ENCODE peak calls at places on chromosomes 4 and X, in ten cellular contexts. One of them, this sample, is unnamed.

GRCh38 chrX:44017726-44018125 is 44.5 kb upstream of the NDP start:
- DNase-seq in activated T-cell treated with anti-CD3 and anti-CD28 coated beads for 48 hours: no peak
- DNase-seq in neural crest cell: no peak
- DNase-seq in RCC 7860: no peak
- DNase-seq in IMR-90: no peak
- DNase-seq in tibial nerve: no peak
- DNase-seq in stimulated activated CD4-positive, alpha-beta T cell treated with anti-CD3 and anti-CD28 coated beads, TNF-alpha, amount 100 ng/mL, for 4 hours: no peak
- DNase-seq in T follicular helper cell: no peak
- DNase-seq in heart right ventricle: no peak
- DNase-seq in endothelial cell: no peak
- DNase-seq in this sample: no peak

GRCh38 chr4:155304375-155304774 is 72.4 kb downstream of the MAP9 start:
- DNase-seq in RCC 7860: no peak
- DNase-seq in endothelial cell: no peak
- DNase-seq in IMR-90: no peak
- DNase-seq in T follicular helper cell: no peak
- DNase-seq in tibial nerve: peak; percentile 4
- DNase-seq in stimulated activated CD4-positive, alpha-beta T cell treated with anti-CD3 and anti-CD28 coated beads, TNF-alpha, amount 100 ng/mL, for 4 hours: no peak
- DNase-seq in neural crest cell: no peak
- DNase-seq in activated T-cell treated with anti-CD3 and anti-CD28 coated beads for 48 hours: no peak
- DNase-seq in heart right ventricle: no peak
- DNase-seq in this sample: no peak

GRCh38 chr4:88818650-88819470 is 121.2 kb upstream of the NAP1L5 start:
- DNase-seq in activated T-cell treated with anti-CD3 and anti-CD28 coated beads for 48 hours: no peak
- DNase-seq in T follicular helper cell: peak; percentile 31
- DNase-seq in stimulated activated CD4-positive, alpha-beta T cell treated with anti-CD3 and anti-CD28 coated beads, TNF-alpha, amount 100 ng/mL, for 4 hours: peak; percentile 18
- DNase-seq in neural crest cell: no peak
- DNase-seq in endothelial cell: peak; percentile 46
- DNase-seq in RCC 7860: peak; percentile 24
- DNase-seq in heart right ventricle: no peak
- DNase-seq in tibial nerve: peak; percentile 46
- DNase-seq in IMR-90: peak; percentile 59
- DNase-seq in this sample: peak; percentile 60

GRCh38 chr4:97646997-97647396 is 496.3 kb downstream of the STPG2 start:
- DNase-seq in stimulated activated CD4-positive, alpha-beta T cell treated with anti-CD3 and anti-CD28 coated beads, TNF-alpha, amount 100 ng/mL, for 4 hours: no peak
- DNase-seq in IMR-90: no peak
- DNase-seq in heart right ventricle: peak; percentile 24
- DNase-seq in tibial nerve: no peak
- DNase-seq in RCC 7860: no peak
- DNase-seq in T follicular helper cell: no peak
- DNase-seq in neural crest cell: no peak
- DNase-seq in activated T-cell treated with anti-CD3 and anti-CD28 coated beads for 48 hours: no peak
- DNase-seq in endothelial cell: no peak
- DNase-seq in this sample: no peak

GRCh38 chr4:24514808-24515207 is 69.5 kb downstream of the DHX15 start:
- DNase-seq in endothelial cell: no peak
- DNase-seq in activated T-cell treated with anti-CD3 and anti-CD28 coated beads for 48 hours: no peak
- DNase-seq in stimulated activated CD4-positive, alpha-beta T cell treated with anti-CD3 and anti-CD28 coated beads, TNF-alpha, amount 100 ng/mL, for 4 hours: no peak
- DNase-seq in IMR-90: no peak
- DNase-seq in heart right ventricle: no peak
- DNase-seq in T follicular helper cell: no peak
- DNase-seq in tibial nerve: no peak
- DNase-seq in neural crest cell: no peak
- DNase-seq in RCC 7860: no peak
- DNase-seq in this sample: no peak

GRCh38 chrX:44228621-44229020 is 114.9 kb downstream of the EFHC2 start:
- DNase-seq in heart right ventricle: no peak
- DNase-seq in activated T-cell treated with anti-CD3 and anti-CD28 coated beads for 48 hours: no peak
- DNase-seq in RCC 7860: no peak
- DNase-seq in endothelial cell: no peak
- DNase-seq in IMR-90: no peak
- DNase-seq in T follicular helper cell: no peak
- DNase-seq in tibial nerve: no peak
- DNase-seq in neural crest cell: no peak
- DNase-seq in stimulated activated CD4-positive, alpha-beta T cell treated with anti-CD3 and anti-CD28 coated beads, TNF-alpha, amount 100 ng/mL, for 4 hours: no peak
- DNase-seq in this sample: no peak

GRCh38 chr4:123452585-123452984 is 56.0 kb downstream of the SPRY1 start:
- DNase-seq in IMR-90: peak; percentile 98
- DNase-seq in activated T-cell treated with anti-CD3 and anti-CD28 coated beads for 48 hours: no peak
- DNase-seq in stimulated activated CD4-positive, alpha-beta T cell treated with anti-CD3 and anti-CD28 coated beads, TNF-alpha, amount 100 ng/mL, for 4 hours: no peak
- DNase-seq in neural crest cell: no peak
- DNase-seq in tibial nerve: peak; percentile 83
- DNase-seq in endothelial cell: no peak
- DNase-seq in RCC 7860: peak; percentile 17
- DNase-seq in T follicular helper cell: no peak
- DNase-seq in heart right ventricle: no peak
- DNase-seq in this sample: peak; percentile 48

GRCh38 chr4:38382492-38382891 is 281.5 kb upstream of the KLF3 start:
- DNase-seq in T follicular helper cell: no peak
- DNase-seq in IMR-90: no peak
- DNase-seq in tibial nerve: no peak
- DNase-seq in RCC 7860: no peak
- DNase-seq in stimulated activated CD4-positive, alpha-beta T cell treated with anti-CD3 and anti-CD28 coated beads, TNF-alpha, amount 100 ng/mL, for 4 hours: no peak
- DNase-seq in activated T-cell treated with anti-CD3 and anti-CD28 coated beads for 48 hours: no peak
- DNase-seq in neural crest cell: no peak
- DNase-seq in heart right ventricle: no peak
- DNase-seq in endothelial cell: no peak
- DNase-seq in this sample: no peak

GRCh38 chrX:57771689-57772088 is 91.6 kb upstream of the NLRP2B start:
- DNase-seq in heart right ventricle: no peak
- DNase-seq in RCC 7860: no peak
- DNase-seq in activated T-cell treated with anti-CD3 and anti-CD28 coated beads for 48 hours: no peak
- DNase-seq in stimulated activated CD4-positive, alpha-beta T cell treated with anti-CD3 and anti-CD28 coated beads, TNF-alpha, amount 100 ng/mL, for 4 hours: no peak
- DNase-seq in IMR-90: no peak
- DNase-seq in neural crest cell: no peak
- DNase-seq in tibial nerve: no peak
- DNase-seq in endothelial cell: no peak
- DNase-seq in T follicular helper cell: no peak
- DNase-seq in this sample: no peak

GRCh38 chrX:55695227-55696018 is 22.1 kb upstream of the RRAGB start:
- DNase-seq in heart right ventricle: no peak
- DNase-seq in endothelial cell: no peak
- DNase-seq in neural crest cell: no peak
- DNase-seq in tibial nerve: no peak
- DNase-seq in activated T-cell treated with anti-CD3 and anti-CD28 coated beads for 48 hours: no peak
- DNase-seq in stimulated activated CD4-positive, alpha-beta T cell treated with anti-CD3 and anti-CD28 coated beads, TNF-alpha, amount 100 ng/mL, for 4 hours: no peak
- DNase-seq in T follicular helper cell: peak; percentile 25
- DNase-seq in IMR-90: no peak
- DNase-seq in RCC 7860: no peak
- DNase-seq in this sample: no peak

GRCh38 chr4:157204634-157205244 is 15.8 kb upstream of the GRIA2 start:
- DNase-seq in neural crest cell: peak; percentile 29
- DNase-seq in RCC 7860: no peak
- DNase-seq in heart right ventricle: peak; percentile 24
- DNase-seq in IMR-90: peak; percentile 1
- DNase-seq in T follicular helper cell: no peak
- DNase-seq in activated T-cell treated with anti-CD3 and anti-CD28 coated beads for 48 hours: peak; percentile 6
- DNase-seq in tibial nerve: no peak
- DNase-seq in endothelial cell: peak; percentile 55
- DNase-seq in stimulated activated CD4-positive, alpha-beta T cell treated with anti-CD3 and anti-CD28 coated beads, TNF-alpha, amount 100 ng/mL, for 4 hours: no peak
- DNase-seq in this sample: no peak

GRCh38 chr4:181944527-181944926 is 298.7 kb upstream of the TENM3 start:
- DNase-seq in RCC 7860: no peak
- DNase-seq in heart right ventricle: no peak
- DNase-seq in neural crest cell: no peak
- DNase-seq in T follicular helper cell: no peak
- DNase-seq in activated T-cell treated with anti-CD3 and anti-CD28 coated beads for 48 hours: no peak
- DNase-seq in IMR-90: no peak
- DNase-seq in tibial nerve: no peak
- DNase-seq in endothelial cell: no peak
- DNase-seq in stimulated activated CD4-positive, alpha-beta T cell treated with anti-CD3 and anti-CD28 coated beads, TNF-alpha, amount 100 ng/mL, for 4 hours: no peak
- DNase-seq in this sample: no peak

GRCh38 chr4:5383191-5383980 is 325.0 kb downstream of the EVC2 start:
- DNase-seq in tibial nerve: no peak
- DNase-seq in T follicular helper cell: no peak
- DNase-seq in endothelial cell: no peak
- DNase-seq in IMR-90: peak; percentile 74
- DNase-seq in stimulated activated CD4-positive, alpha-beta T cell treated with anti-CD3 and anti-CD28 coated beads, TNF-alpha, amount 100 ng/mL, for 4 hours: no peak
- DNase-seq in RCC 7860: no peak
- DNase-seq in neural crest cell: no peak
- DNase-seq in activated T-cell treated with anti-CD3 and anti-CD28 coated beads for 48 hours: no peak
- DNase-seq in heart right ventricle: no peak
- DNase-seq in this sample: no peak

GRCh38 chrX:22534643-22535042 is 261.9 kb downstream of the CBLL2 start:
- DNase-seq in RCC 7860: peak; percentile 51
- DNase-seq in activated T-cell treated with anti-CD3 and anti-CD28 coated beads for 48 hours: no peak
- DNase-seq in neural crest cell: no peak
- DNase-seq in heart right ventricle: peak; percentile 6
- DNase-seq in tibial nerve: no peak
- DNase-seq in stimulated activated CD4-positive, alpha-beta T cell treated with anti-CD3 and anti-CD28 coated beads, TNF-alpha, amount 100 ng/mL, for 4 hours: no peak
- DNase-seq in T follicular helper cell: no peak
- DNase-seq in IMR-90: peak; percentile 85
- DNase-seq in endothelial cell: no peak
- DNase-seq in this sample: no peak

GRCh38 chr4:134327274-134328122 is 125.9 kb upstream of the PABPC4L start:
- DNase-seq in heart right ventricle: no peak
- DNase-seq in neural crest cell: no peak
- DNase-seq in endothelial cell: no peak
- DNase-seq in stimulated activated CD4-positive, alpha-beta T cell treated with anti-CD3 and anti-CD28 coated beads, TNF-alpha, amount 100 ng/mL, for 4 hours: no peak
- DNase-seq in T follicular helper cell: no peak
- DNase-seq in tibial nerve: no peak
- DNase-seq in activated T-cell treated with anti-CD3 and anti-CD28 coated beads for 48 hours: no peak
- DNase-seq in RCC 7860: no peak
- DNase-seq in IMR-90: no peak
- DNase-seq in this sample: no peak

GRCh38 chrX:119235872-119236598 is at the start of gene PGRMC1:
- DNase-seq in endothelial cell: peak; percentile 73
- DNase-seq in T follicular helper cell: peak; percentile 72
- DNase-seq in IMR-90: peak; percentile 64
- DNase-seq in neural crest cell: peak; percentile 61
- DNase-seq in activated T-cell treated with anti-CD3 and anti-CD28 coated beads for 48 hours: peak; percentile 67
- DNase-seq in stimulated activated CD4-positive, alpha-beta T cell treated with anti-CD3 and anti-CD28 coated beads, TNF-alpha, amount 100 ng/mL, for 4 hours: peak; percentile 64
- DNase-seq in heart right ventricle: peak; percentile 84
- DNase-seq in tibial nerve: peak; percentile 72
- DNase-seq in RCC 7860: peak; percentile 58
- DNase-seq in this sample: peak; percentile 78

GRCh38 chrX:55008571-55009358 is 8.6 kb downstream of the APEX2 start:
- DNase-seq in neural crest cell: no peak
- DNase-seq in endothelial cell: no peak
- DNase-seq in tibial nerve: no peak
- DNase-seq in T follicular helper cell: no peak
- DNase-seq in activated T-cell treated with anti-CD3 and anti-CD28 coated beads for 48 hours: no peak
- DNase-seq in RCC 7860: no peak
- DNase-seq in heart right ventricle: no peak
- DNase-seq in stimulated activated CD4-positive, alpha-beta T cell treated with anti-CD3 and anti-CD28 coated beads, TNF-alpha, amount 100 ng/mL, for 4 hours: no peak
- DNase-seq in IMR-90: peak; percentile 4
- DNase-seq in this sample: no peak

GRCh38 chr4:158170691-158171455 is 2.0 kb downstream of the GASK1B start:
- DNase-seq in T follicular helper cell: no peak
- DNase-seq in heart right ventricle: peak; percentile 87
- DNase-seq in neural crest cell: no peak
- DNase-seq in RCC 7860: no peak
- DNase-seq in stimulated activated CD4-positive, alpha-beta T cell treated with anti-CD3 and anti-CD28 coated beads, TNF-alpha, amount 100 ng/mL, for 4 hours: no peak
- DNase-seq in IMR-90: peak; percentile 23
- DNase-seq in endothelial cell: no peak
- DNase-seq in activated T-cell treated with anti-CD3 and anti-CD28 coated beads for 48 hours: peak; percentile 25
- DNase-seq in tibial nerve: peak; percentile 66
- DNase-seq in this sample: peak; percentile 85

GRCh38 chr4:124322234-124322831 is 390.2 kb downstream of the ANKRD50 start:
- DNase-seq in tibial nerve: no peak
- DNase-seq in activated T-cell treated with anti-CD3 and anti-CD28 coated beads for 48 hours: no peak
- DNase-seq in endothelial cell: no peak
- DNase-seq in heart right ventricle: no peak
- DNase-seq in T follicular helper cell: no peak
- DNase-seq in RCC 7860: no peak
- DNase-seq in IMR-90: peak; percentile 49
- DNase-seq in neural crest cell: no peak
- DNase-seq in stimulated activated CD4-positive, alpha-beta T cell treated with anti-CD3 and anti-CD28 coated beads, TNF-alpha, amount 100 ng/mL, for 4 hours: no peak
- DNase-seq in this sample: peak; percentile 11

GRCh38 chr4:179843370-179843769 is 2399.8 kb upstream of the TENM3 start:
- DNase-seq in RCC 7860: peak; percentile 34
- DNase-seq in endothelial cell: no peak
- DNase-seq in stimulated activated CD4-positive, alpha-beta T cell treated with anti-CD3 and anti-CD28 coated beads, TNF-alpha, amount 100 ng/mL, for 4 hours: no peak
- DNase-seq in tibial nerve: no peak
- DNase-seq in heart right ventricle: no peak
- DNase-seq in T follicular helper cell: no peak
- DNase-seq in IMR-90: no peak
- DNase-seq in neural crest cell: no peak
- DNase-seq in activated T-cell treated with anti-CD3 and anti-CD28 coated beads for 48 hours: no peak
- DNase-seq in this sample: peak; percentile 24

GRCh38 chr4:106287353-106287969 is 28.5 kb downstream of the TBCK start:
- DNase-seq in activated T-cell treated with anti-CD3 and anti-CD28 coated beads for 48 hours: no peak
- DNase-seq in heart right ventricle: no peak
- DNase-seq in endothelial cell: peak; percentile 35
- DNase-seq in tibial nerve: peak; percentile 10
- DNase-seq in IMR-90: peak; percentile 95
- DNase-seq in T follicular helper cell: no peak
- DNase-seq in RCC 7860: peak; percentile 77
- DNase-seq in stimulated activated CD4-positive, alpha-beta T cell treated with anti-CD3 and anti-CD28 coated beads, TNF-alpha, amount 100 ng/mL, for 4 hours: no peak
- DNase-seq in neural crest cell: no peak
- DNase-seq in this sample: peak; percentile 92

GRCh38 chrX:147738260-147738659 is 173.5 kb upstream of the FMR1 start:
- DNase-seq in RCC 7860: no peak
- DNase-seq in heart right ventricle: no peak
- DNase-seq in stimulated activated CD4-positive, alpha-beta T cell treated with anti-CD3 and anti-CD28 coated beads, TNF-alpha, amount 100 ng/mL, for 4 hours: no peak
- DNase-seq in neural crest cell: no peak
- DNase-seq in tibial nerve: no peak
- DNase-seq in endothelial cell: no peak
- DNase-seq in T follicular helper cell: no peak
- DNase-seq in IMR-90: no peak
- DNase-seq in activated T-cell treated with anti-CD3 and anti-CD28 coated beads for 48 hours: peak; percentile 0
- DNase-seq in this sample: no peak

GRCh38 chr4:1578301-1578781 is 105.8 kb downstream of the FAM53A start:
- DNase-seq in neural crest cell: no peak
- DNase-seq in stimulated activated CD4-positive, alpha-beta T cell treated with anti-CD3 and anti-CD28 coated beads, TNF-alpha, amount 100 ng/mL, for 4 hours: no peak
- DNase-seq in activated T-cell treated with anti-CD3 and anti-CD28 coated beads for 48 hours: no peak
- DNase-seq in RCC 7860: no peak
- DNase-seq in endothelial cell: no peak
- DNase-seq in T follicular helper cell: no peak
- DNase-seq in tibial nerve: no peak
- DNase-seq in heart right ventricle: peak; percentile 19
- DNase-seq in IMR-90: no peak
- DNase-seq in this sample: no peak

GRCh38 chr4:2662598-2662997 is 93.5 kb downstream of the TNIP2 start:
- DNase-seq in IMR-90: peak; percentile 93
- DNase-seq in stimulated activated CD4-positive, alpha-beta T cell treated with anti-CD3 and anti-CD28 coated beads, TNF-alpha, amount 100 ng/mL, for 4 hours: no peak
- DNase-seq in endothelial cell: no peak
- DNase-seq in heart right ventricle: no peak
- DNase-seq in neural crest cell: no peak
- DNase-seq in RCC 7860: peak; percentile 57
- DNase-seq in activated T-cell treated with anti-CD3 and anti-CD28 coated beads for 48 hours: no peak
- DNase-seq in tibial nerve: no peak
- DNase-seq in T follicular helper cell: no peak
- DNase-seq in this sample: no peak

GRCh38 chr4:142615324-142615665 is 230.8 kb downstream of the INPP4B start:
- DNase-seq in tibial nerve: no peak
- DNase-seq in activated T-cell treated with anti-CD3 and anti-CD28 coated beads for 48 hours: no peak
- DNase-seq in IMR-90: peak; percentile 71
- DNase-seq in endothelial cell: no peak
- DNase-seq in stimulated activated CD4-positive, alpha-beta T cell treated with anti-CD3 and anti-CD28 coated beads, TNF-alpha, amount 100 ng/mL, for 4 hours: no peak
- DNase-seq in T follicular helper cell: no peak
- DNase-seq in neural crest cell: no peak
- DNase-seq in RCC 7860: peak; percentile 71
- DNase-seq in heart right ventricle: no peak
- DNase-seq in this sample: peak; percentile 65

GRCh38 chrX:42855262-42855661 is 77.3 kb upstream of the PPP1R2C start:
- DNase-seq in T follicular helper cell: no peak
- DNase-seq in endothelial cell: no peak
- DNase-seq in tibial nerve: no peak
- DNase-seq in heart right ventricle: no peak
- DNase-seq in neural crest cell: no peak
- DNase-seq in stimulated activated CD4-positive, alpha-beta T cell treated with anti-CD3 and anti-CD28 coated beads, TNF-alpha, amount 100 ng/mL, for 4 hours: no peak
- DNase-seq in activated T-cell treated with anti-CD3 and anti-CD28 coated beads for 48 hours: no peak
- DNase-seq in RCC 7860: no peak
- DNase-seq in IMR-90: no peak
- DNase-seq in this sample: no peak

GRCh38 chr4:11503166-11503565 is 74.5 kb upstream of the HS3ST1 start:
- DNase-seq in neural crest cell: peak; percentile 1
- DNase-seq in stimulated activated CD4-positive, alpha-beta T cell treated with anti-CD3 and anti-CD28 coated beads, TNF-alpha, amount 100 ng/mL, for 4 hours: no peak
- DNase-seq in T follicular helper cell: no peak
- DNase-seq in heart right ventricle: peak; percentile 56
- DNase-seq in RCC 7860: peak; percentile 16
- DNase-seq in tibial nerve: no peak
- DNase-seq in IMR-90: no peak
- DNase-seq in endothelial cell: no peak
- DNase-seq in activated T-cell treated with anti-CD3 and anti-CD28 coated beads for 48 hours: no peak
- DNase-seq in this sample: no peak

GRCh38 chr4:79467246-79467932 is 59.4 kb upstream of the GK2 start:
- DNase-seq in heart right ventricle: no peak
- DNase-seq in IMR-90: no peak
- DNase-seq in stimulated activated CD4-positive, alpha-beta T cell treated with anti-CD3 and anti-CD28 coated beads, TNF-alpha, amount 100 ng/mL, for 4 hours: no peak
- DNase-seq in endothelial cell: no peak
- DNase-seq in T follicular helper cell: no peak
- DNase-seq in neural crest cell: no peak
- DNase-seq in activated T-cell treated with anti-CD3 and anti-CD28 coated beads for 48 hours: no peak
- DNase-seq in RCC 7860: no peak
- DNase-seq in tibial nerve: no peak
- DNase-seq in this sample: no peak

This sample was measured in Caki2.